ENCODE peak calls at places on chromosome X, in seven cellular contexts. M is A549, A is K562, X is tibial nerve, P is ovary, D is sigmoid colon, Y is SK-N-SH. G is an unnamed sample.

GRCh38 chrX:118698516-118699247 is 28.7 kb upstream of the IL13RA1 start:
- DNase-seq in X (no peak), M (no peak), Y (no peak), A (no peak), D (no peak), P (no peak), G (no peak)

GRCh38 chrX:121254336-121254735 is 206.9 kb downstream of the GLUD2 start:
- DNase-seq in P (no peak), D (no peak), X (no peak), A (no peak), M (no peak), Y (no peak), G (no peak)

GRCh38 chrX:48956728-48957414 is 536 bp downstream of the OTUD5 start:
- DNase-seq in M (no peak), D (no peak), P (peak), A (peak), X (no peak), Y (no peak), G (peak)

GRCh38 chrX:107576841-107577240 is 51.5 kb upstream of the PRPS1 start:
- DNase-seq in M (no peak), Y (no peak), X (no peak), D (no peak), A (no peak), P (no peak), G (no peak)

GRCh38 chrX:68403060-68403459 is 30.2 kb downstream of the OPHN1 start:
- DNase-seq in X (no peak), A (no peak), P (no peak), M (no peak), Y (no peak), D (no peak), G (no peak)

GRCh38 chrX:107701493-107702121 is 73.3 kb downstream of the PRPS1 start:
- DNase-seq in A (no peak), Y (no peak), D (peak), X (no peak), P (no peak), M (no peak), G (peak)

GRCh38 chrX:79065696-79066095 is 78.8 kb upstream of the GPR174 start:
- DNase-seq in P (no peak), A (no peak), M (no peak), X (no peak), Y (no peak), D (no peak), G (no peak)

GRCh38 chrX:97238632-97239031 is 354.9 kb downstream of the RPA4 start:
- DNase-seq in A (no peak), X (no peak), M (peak), D (no peak), P (no peak), Y (no peak), G (no peak)

GRCh38 chrX:57573754-57574153 is 18.1 kb upstream of the ZXDB start:
- DNase-seq in M (no peak), D (no peak), Y (no peak), P (no peak), A (no peak), X (no peak), G (no peak)

GRCh38 chrX:39204349-39204748 is 403.1 kb downstream of the MID1IP1 start:
- DNase-seq in X (no peak), Y (no peak), D (no peak), A (no peak), P (no peak), M (no peak), G (no peak)

GRCh38 chrX:30673405-30673804 is 20.2 kb downstream of the GK start:
- DNase-seq in P (no peak), M (no peak), Y (no peak), X (no peak), D (no peak), A (no peak), G (no peak)

GRCh38 chrX:142251665-142252064 is 46.6 kb upstream of the MAGEC2 start:
- DNase-seq in P (no peak), M (no peak), X (no peak), Y (no peak), D (no peak), A (no peak), G (no peak)

GRCh38 chrX:70452143-70452733 is 7.6 kb downstream of the DLG3 start:
- DNase-seq in X (peak), A (peak), Y (peak), P (peak), D (peak), M (peak), G (no peak)

GRCh38 chrX:41541381-41541780 is 94.2 kb downstream of the NYX start:
- DNase-seq in D (no peak), A (no peak), P (no peak), X (no peak), M (no peak), Y (no peak), G (no peak)

GRCh38 chrX:128408842-128409241 is 356.6 kb upstream of the ACTRT1 start:
- DNase-seq in A (no peak), D (no peak), Y (no peak), P (no peak), M (no peak), X (no peak), G (no peak)
- TF ChIP-seq EP300 in A (no peak), D (no peak), Y (no peak), P (no peak), M (no peak), X (no peak), G (no peak)

GRCh38 chrX:133850414-133850813 is 135.0 kb downstream of the GPC3 start:
- DNase-seq in M (no peak), X (no peak), Y (no peak), A (no peak), P (no peak), D (no peak), G (no peak)
- H3K27ac ChIP-seq in M (no peak), X (no peak), Y (no peak), A (no peak), P (no peak), D (no peak), G (no peak)

DNA sequence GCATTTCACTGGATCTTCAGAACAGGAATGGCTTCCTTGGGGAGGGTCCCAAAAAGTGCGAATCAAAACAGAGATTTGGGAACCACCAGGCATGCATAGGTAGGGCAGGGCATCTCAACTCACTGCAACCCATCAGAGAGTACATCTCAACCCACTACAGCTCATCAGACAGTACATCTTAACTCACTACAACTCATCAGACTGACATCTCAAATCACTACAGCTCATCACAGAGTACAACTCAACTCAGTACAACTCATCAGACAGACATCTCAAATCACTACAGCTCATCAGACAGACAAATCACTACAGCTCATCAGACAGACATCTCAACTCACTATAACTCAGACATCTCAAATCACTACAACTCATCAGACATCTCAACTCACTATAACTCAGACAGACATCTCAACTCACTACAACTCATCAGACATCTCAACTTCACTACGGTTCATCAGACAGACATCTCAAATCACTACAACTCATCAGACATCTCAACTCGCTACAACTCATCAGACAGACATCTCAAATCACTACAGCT is 47.5 kb upstream of the CLDN34 start:
- DNase-seq in X (no peak), A (no peak), Y (no peak), P (no peak), D (no peak), M (no peak), G (no peak)
- TF ChIP-seq EP300 in X (no peak), A (no peak), Y (no peak), P (no peak), D (no peak), M (no peak), G (no peak)

GRCh38 chrX:23797371-23798128 is 14.6 kb downstream of the SAT1 start:
- DNase-seq in M (no peak), A (no peak), X (no peak), D (no peak), Y (no peak), P (no peak), G (no peak)
- H3K27ac ChIP-seq in M (peak), A (no peak), X (no peak), D (no peak), Y (no peak), P (no peak), G (peak)

DNA sequence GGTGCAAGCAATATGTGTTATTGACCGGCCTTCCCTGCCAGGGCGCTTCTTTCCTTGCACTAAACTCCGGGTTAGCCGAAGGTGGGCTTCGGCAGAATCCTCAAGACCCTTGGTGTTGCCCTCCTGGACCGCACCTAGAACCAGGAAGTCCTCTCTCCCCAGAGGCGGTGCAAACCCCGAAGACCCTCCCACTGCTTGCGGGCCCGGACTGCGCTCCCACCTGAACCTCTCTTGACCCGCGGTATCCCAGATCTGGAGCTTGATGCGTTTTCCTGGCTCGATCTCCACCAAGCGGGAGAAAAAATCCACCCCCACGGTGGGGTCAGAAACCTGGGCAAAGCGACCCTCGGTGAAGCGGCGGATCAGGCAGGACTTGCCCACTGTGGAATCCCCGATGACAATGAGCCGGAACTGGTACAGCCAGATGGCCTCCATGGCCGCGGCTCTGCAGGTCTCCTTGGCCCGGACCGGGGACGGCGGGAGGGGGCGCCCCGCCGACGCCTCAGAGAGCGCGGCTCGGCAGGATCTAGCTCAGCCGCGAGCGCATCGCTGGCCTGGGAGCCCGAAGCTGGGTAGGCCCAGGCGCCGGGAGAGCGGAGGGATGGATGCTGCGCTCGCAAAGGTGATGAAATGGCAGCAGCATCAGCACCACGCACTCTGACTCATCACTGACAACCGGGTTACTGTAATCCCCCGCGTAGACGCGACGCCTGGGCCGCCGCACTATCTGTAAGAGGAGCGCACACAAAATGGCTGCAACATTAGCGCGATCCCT is at the start of gene RAB39B:
- DNase-seq in A (no peak), X (peak), M (peak), Y (peak), D (peak), P (peak), G (no peak)
- TF ChIP-seq EP300 in A (no peak), X (no peak), M (no peak), Y (no peak), D (no peak), P (no peak), G (no peak)

GRCh38 chrX:100447563-100448397 is 37.7 kb upstream of the PCDH19 start:
- DNase-seq in Y (peak), P (peak), X (peak), D (no peak), A (peak), M (peak), G (peak)
- H3K27ac ChIP-seq in Y (no peak), P (no peak), X (no peak), D (no peak), A (no peak), M (no peak), G (no peak)